ENCODE peak calls at places on chromosomes 7 and 10, in nine cellular contexts. P is activated T-cell treated with anti-CD3 and anti-CD28 coated beads for 24 hours; G is AG20443; Q is astrocyte of the spinal cord; I is naive thymus-derived CD8-positive, alpha-beta T cell; V is head of caudate nucleus; A is ureter; L is stimulated activated CD8-positive, alpha-beta memory T cell treated with anti-CD3 and anti-CD28 coated beads, Interleukin-15, amount 100 ng/mL, for 4 hours; D is T-helper 2 cell. J is an unnamed sample.

GRCh38 chr10:82150123-82150900 is 275.3 kb downstream of the NRG3 start:
- DNase-seq in P (no peak), G (no peak), Q (no peak), I (no peak), V (peak; percentile 40), A (no peak), L (no peak), D (no peak), J (peak; percentile 39)

GRCh38 chr10:6014241-6014761 is 37.0 kb upstream of the IL15RA start:
- DNase-seq in P (no peak), G (peak; percentile 64), Q (peak; percentile 36), I (peak; percentile 58), V (peak; percentile 31), A (peak; percentile 64), L (peak; percentile 32), D (peak; percentile 78), J (peak; percentile 76)

GRCh38 chr10:31158000-31158658 is 126.5 kb upstream of the ZNF438 start:
- DNase-seq in P (no peak), G (no peak), Q (peak; percentile 40), I (no peak), V (no peak), A (no peak), L (no peak), D (no peak), J (no peak)

GRCh38 chr10:42574336-42574735 is 64.0 kb downstream of the ZNF33B start:
- DNase-seq in P (no peak), G (no peak), Q (no peak), I (no peak), V (no peak), A (no peak), L (no peak), D (no peak), J (no peak)

GRCh38 chr10:27258838-27259532 is 18.4 kb upstream of the ACBD5 start:
- DNase-seq in P (no peak), G (peak; percentile 24), Q (no peak), I (no peak), V (no peak), A (no peak), L (no peak), D (no peak), J (no peak)

GRCh38 chr7:7746419-7746818 is 28.0 kb upstream of the RPA3 start:
- DNase-seq in P (no peak), G (no peak), Q (no peak), I (no peak), V (no peak), A (no peak), L (no peak), D (no peak), J (no peak)

GRCh38 chr10:59234814-59235429 is 58.5 kb downstream of the PHYHIPL start:
- DNase-seq in P (no peak), G (peak; percentile 17), Q (peak; percentile 51), I (no peak), V (no peak), A (no peak), L (no peak), D (no peak), J (peak; percentile 31)

GRCh38 chr7:34219153-34219552 is 313.8 kb downstream of the BMPER start:
- DNase-seq in P (no peak), G (no peak), Q (no peak), I (no peak), V (no peak), A (no peak), L (no peak), D (no peak), J (no peak)

GRCh38 chr7:4215176-4215720 is 466.8 kb upstream of the FOXK1 start:
- DNase-seq in P (no peak), G (no peak), Q (no peak), I (no peak), V (no peak), A (no peak), L (no peak), D (no peak), J (no peak)

GRCh38 chr10:790821-791551 is 101.5 kb upstream of the DIP2C start:
- DNase-seq in P (no peak), G (no peak), Q (no peak), I (no peak), V (no peak), A (no peak), L (no peak), D (no peak), J (no peak)

GRCh38 chr10:132586731-132587130 is 49.1 kb downstream of the INPP5A start:
- DNase-seq in P (no peak), G (no peak), Q (no peak), I (no peak), V (no peak), A (no peak), L (no peak), D (no peak), J (no peak)

GRCh38 chr7:148223130-148223529 is 367.4 kb upstream of the C7orf33 start:
- DNase-seq in P (no peak), G (no peak), Q (no peak), I (no peak), V (no peak), A (no peak), L (no peak), D (no peak), J (no peak)

GRCh38 chr10:122638106-122638505 is 61.5 kb downstream of the C10orf120 start:
- DNase-seq in P (no peak), G (no peak), Q (no peak), I (no peak), V (no peak), A (no peak), L (no peak), D (no peak), J (no peak)

GRCh38 chr7:142866361-142867096 is 11.7 kb downstream of the EPHB6 start:
- DNase-seq in P (no peak), G (peak; percentile 46), Q (no peak), I (no peak), V (peak; percentile 44), A (no peak), L (no peak), D (no peak), J (no peak)

GRCh38 chr10:86815035-86815617 is 58.7 kb downstream of the BMPR1A start:
- DNase-seq in P (no peak), G (peak; percentile 61), Q (peak; percentile 41), I (no peak), V (no peak), A (no peak), L (no peak), D (no peak), J (no peak)

GRCh38 chr7:143248781-143249354 is 14.4 kb upstream of the GSTK1 start:
- DNase-seq in P (no peak), G (no peak), Q (no peak), I (no peak), V (no peak), A (no peak), L (no peak), D (no peak), J (no peak)

J was measured in GM12865.